ENCODE peak calls at places on chromosomes 1 and 21, in six cellular contexts. G, L, M, P, I and Z are unnamed samples.

GRCh38 chr1:201511925-201512539 is 5.1 kb upstream of the CSRP1 start:
- DNase-seq in G (peak; percentile 35), L (no peak), M (peak; percentile 22), P (no peak), I (no peak), Z (no peak)

GRCh38 chr1:33060579-33061083 is 20.3 kb upstream of the AZIN2 start:
- DNase-seq in G (no peak), L (no peak), M (no peak), P (no peak), I (no peak), Z (no peak)

GRCh38 chr21:44294391-44295162 is 5.3 kb upstream of the PFKL start:
- DNase-seq in G (no peak), L (no peak), M (no peak), P (no peak), I (no peak), Z (no peak)

GRCh38 chr1:72281637-72282270 is 585 bp downstream of the NEGR1 start:
- DNase-seq in G (no peak), L (no peak), M (no peak), P (no peak), I (no peak), Z (no peak)

GRCh38 chr1:53137729-53138128 is 4.7 kb downstream of the SLC1A7 start:
- DNase-seq in G (no peak), L (peak; percentile 44), M (peak; percentile 41), P (no peak), I (peak; percentile 67), Z (no peak)

GRCh38 chr1:24526940-24527542 is 24.4 kb downstream of the RCAN3 start:
- DNase-seq in G (no peak), L (peak; percentile 16), M (no peak), P (no peak), I (peak; percentile 41), Z (no peak)

GRCh38 chr1:224377676-224378006 is 21.0 kb downstream of the CNIH4 start:
- DNase-seq in G (peak; percentile 62), L (no peak), M (peak; percentile 3), P (no peak), I (no peak), Z (no peak)

GRCh38 chr1:25118554-25118953 is 113.7 kb downstream of the SYF2 start:
- DNase-seq in G (no peak), L (no peak), M (no peak), P (no peak), I (no peak), Z (no peak)

GRCh38 chr1:87335175-87335992 is 6.7 kb downstream of the LMO4 start:
- DNase-seq in G (no peak), L (no peak), M (peak; percentile 9), P (peak; percentile 67), I (peak; percentile 76), Z (no peak)

GRCh38 chr1:116368241-116368640 is 4.8 kb upstream of the ATP1A1 start:
- DNase-seq in G (no peak), L (no peak), M (no peak), P (no peak), I (no peak), Z (no peak)

GRCh38 chr1:197928849-197929336 is 11.7 kb downstream of the LHX9 start:
- DNase-seq in G (no peak), L (no peak), M (no peak), P (no peak), I (peak; percentile 73), Z (no peak)

GRCh38 chr1:234613128-234613875 is 3.3 kb upstream of the IRF2BP2 start:
- DNase-seq in G (no peak), L (no peak), M (peak; percentile 55), P (no peak), I (no peak), Z (no peak)

GRCh38 chr1:231629132-231629531 is 2.5 kb downstream of the DISC1 start:
- DNase-seq in G (no peak), L (no peak), M (no peak), P (no peak), I (no peak), Z (no peak)

GRCh38 chr1:218582646-218583045 is 237.5 kb downstream of the TGFB2 start:
- DNase-seq in G (no peak), L (no peak), M (no peak), P (no peak), I (no peak), Z (no peak)
- H3K4me3 ChIP-seq in G (no peak overlapping the region), L (no peak overlapping the region), M (no peak overlapping the region), P (no peak overlapping the region), I (no peak overlapping the region), Z (no peak overlapping the region)

GRCh38 chr1:31633117-31633516 is 11.6 kb downstream of the PEF1 start:
- DNase-seq in G (no peak), L (no peak), M (peak; percentile 24), P (peak; percentile 85), I (peak; percentile 75), Z (no peak)
- TF ChIP-seq ZNF274 in G (no peak), L (no peak), M (no peak), P (no peak), I (no peak), Z (no peak)

GRCh38 chr1:203645996-203646395 is 19.4 kb downstream of the ATP2B4 start:
- DNase-seq in G (no peak), L (no peak), M (no peak), P (no peak), I (no peak), Z (no peak)

GRCh38 chr1:203652718-203653461 is 26.3 kb downstream of the ATP2B4 start:
- DNase-seq in G (peak; percentile 49), L (no peak), M (no peak), P (no peak), I (no peak), Z (no peak)

GRCh38 chr1:203648281-203648680 is 21.6 kb downstream of the ATP2B4 start:
- DNase-seq in G (no peak), L (no peak), M (no peak), P (no peak), I (no peak), Z (no peak)

GRCh38 chr1:203649551-203650011 is 22.9 kb downstream of the ATP2B4 start:
- DNase-seq in G (no peak), L (no peak), M (no peak), P (no peak), I (no peak), Z (no peak)

GRCh38 chr1:203650012-203650836 is 23.6 kb downstream of the ATP2B4 start:
- DNase-seq in G (no peak), L (no peak), M (no peak), P (peak; percentile 79), I (peak; percentile 90), Z (peak; percentile 79)
- H3K4me1 ChIP-seq in G (peaks cover 37% of the 10 kb centered on the region), L (peaks cover 8% of the 10 kb centered on the region), M (peaks cover 5% of the 10 kb centered on the region), P (peaks cover 5% of the 10 kb centered on the region), I (peaks cover 28% of the 10 kb centered on the region), Z (peaks cover 8% of the 10 kb centered on the region)

GRCh38 chr1:9653783-9654517 is 2.4 kb downstream of the PIK3CD start:
- DNase-seq in G (no peak), L (no peak), M (no peak), P (no peak), I (no peak), Z (no peak)
- H3K4me3 ChIP-seq in G (peak overlapping the region; percentile 86), L (no peak overlapping the region), M (no peak overlapping the region), P (no peak overlapping the region), I (no peak overlapping the region), Z (no peak overlapping the region)

GRCh38 chr1:67853704-67854103 is 20.4 kb upstream of the GNG12 start:
- DNase-seq in G (no peak), L (peak; percentile 44), M (peak; percentile 25), P (peak; percentile 95), I (peak; percentile 78), Z (peak; percentile 98)
- TF ChIP-seq ZNF274 in G (no peak), L (no peak), M (no peak), P (no peak), I (no peak), Z (no peak)

DNA sequence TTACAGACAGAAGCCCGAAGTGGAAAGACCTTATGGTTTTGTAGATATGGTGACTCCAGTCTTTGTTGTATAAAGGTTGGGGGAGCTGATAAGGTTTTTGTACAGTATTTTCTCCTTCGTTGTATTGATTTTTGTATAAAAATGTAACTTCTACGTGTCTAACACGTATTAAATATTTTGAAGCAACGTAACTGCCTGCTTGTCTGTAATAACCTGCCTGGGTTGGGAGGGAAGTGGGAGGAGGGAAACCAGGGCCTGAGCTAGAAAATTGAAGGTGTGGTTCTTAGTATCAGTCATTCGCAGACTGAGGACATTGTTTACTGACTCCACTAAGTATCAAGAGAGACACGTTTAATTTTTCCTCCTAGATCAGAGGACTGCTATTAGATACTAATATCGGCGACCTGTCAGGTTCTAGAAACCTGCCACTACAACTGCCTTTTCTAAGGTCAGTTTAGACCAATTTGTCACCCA is 2.2 kb downstream of the IER5 start:
- DNase-seq in G (no peak), L (no peak), M (no peak), P (no peak), I (peak; percentile 49), Z (no peak)
- H3K4me1 ChIP-seq in G (peaks cover 11% of the 10 kb centered on the region), L (peaks cover 21% of the 10 kb centered on the region), M (peaks cover 62% of the 10 kb centered on the region), P (peaks cover under 1% of the 10 kb centered on the region), I (peaks cover 21% of the 10 kb centered on the region), Z (peaks cover 3% of the 10 kb centered on the region)

GRCh38 chr1:185735667-185736105 is 1.5 kb downstream of the HMCN1 start:
- DNase-seq in G (no peak), L (no peak), M (no peak), P (no peak), I (no peak), Z (no peak)
- H3K4me3 ChIP-seq in G (no peak overlapping the region), L (no peak overlapping the region), M (no peak overlapping the region), P (peak overlapping the region; percentile 58), I (no peak overlapping the region), Z (no peak overlapping the region)

DNA sequence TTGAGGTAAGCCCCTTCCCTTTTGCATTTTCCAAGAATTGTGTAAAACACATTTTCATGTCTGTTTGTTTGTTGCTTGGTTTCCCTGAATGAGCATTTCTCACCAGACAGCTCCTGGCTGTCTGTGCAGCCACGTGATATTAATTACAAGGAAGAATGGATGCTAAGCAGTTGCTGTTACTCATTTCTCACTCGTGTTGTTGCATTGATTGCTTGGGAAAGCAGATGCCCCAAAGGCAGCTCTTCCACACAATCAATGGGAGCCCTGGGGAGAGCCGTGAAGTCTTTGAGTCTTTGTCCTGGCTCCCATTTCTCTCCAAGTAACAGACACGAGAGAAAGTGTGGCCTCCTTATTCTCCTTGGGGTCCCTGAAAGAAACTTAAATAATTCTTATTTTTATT is 127.8 kb upstream of the CAMK1G start:
- DNase-seq in G (no peak), L (no peak), M (no peak), P (no peak), I (no peak), Z (no peak)
- TF ChIP-seq ZNF274 in G (no peak), L (no peak), M (no peak), P (no peak), I (no peak), Z (no peak)

DNA sequence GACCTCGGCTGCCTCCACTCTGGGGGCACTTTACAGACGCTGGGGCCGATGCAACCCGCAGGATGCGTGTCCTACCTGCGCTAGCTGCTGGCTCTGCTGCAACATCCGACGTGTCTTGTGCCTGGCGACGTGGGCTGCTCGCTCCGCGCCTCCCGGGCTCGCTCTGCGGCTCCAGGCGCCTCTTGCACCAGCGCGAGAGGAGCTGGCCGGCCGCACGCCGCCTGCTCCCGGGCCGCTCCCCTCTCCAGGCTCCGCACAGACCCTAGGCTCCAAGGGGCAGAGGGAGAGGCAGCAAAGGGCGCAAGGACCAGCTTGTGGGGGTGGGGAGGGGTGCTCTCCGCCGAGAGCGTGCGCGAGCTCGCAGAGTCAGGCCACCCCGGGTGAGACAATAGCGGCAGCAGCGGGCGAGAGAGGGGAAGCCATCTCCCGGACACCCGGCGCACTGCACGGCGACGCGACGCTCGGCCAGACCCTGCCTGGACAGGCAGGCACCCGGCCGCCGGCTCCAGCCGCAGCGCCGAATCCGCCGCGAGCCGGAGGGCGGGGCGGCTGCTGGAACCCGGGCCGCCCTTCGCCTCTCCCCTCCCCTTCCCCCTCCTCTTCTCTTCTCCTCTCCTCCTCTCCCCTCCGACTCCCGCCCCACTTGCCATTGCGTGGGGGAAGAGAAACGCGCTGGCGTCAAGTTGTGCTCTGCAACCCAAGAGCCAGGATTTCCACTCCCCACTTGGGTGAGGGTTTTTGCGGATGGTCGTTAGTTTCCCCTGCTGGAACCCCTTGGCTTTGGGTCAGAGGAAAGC is at the start of gene PIK3C2B:
- DNase-seq in G (peak; percentile 55), L (peak; percentile 52), M (peak; percentile 71), P (peak; percentile 93), I (peak; percentile 91), Z (peak; percentile 88)
- H3K4me1 ChIP-seq in G (peaks cover 22% of the 10 kb centered on the region), L (peaks cover 17% of the 10 kb centered on the region), M (peaks cover 31% of the 10 kb centered on the region), P (peaks cover 4% of the 10 kb centered on the region), I (peaks cover 15% of the 10 kb centered on the region), Z (peaks cover 6% of the 10 kb centered on the region)